ENCODE peak calls at places on chromosomes 16 and 17, in four cellular contexts. S is SK-N-SH, I is HCT116, E is GM23248. A is an unnamed sample.

GRCh38 chr16:30698816-30699614 is at the start of gene SRCAP:
- DNase-seq in S (peak; percentile 97), I (peak; percentile 64), E (peak; percentile 89), A (peak; percentile 83)

GRCh38 chr17:34171245-34171818 is 83.8 kb upstream of the CCL2 start:
- DNase-seq in E (peak; percentile 65), S (peak; percentile 62), I (peak; percentile 12), A (peak; percentile 73)

GRCh38 chr17:57861737-57862409 is 12.0 kb upstream of the MRPS23 start:
- DNase-seq in E (peak; percentile 68), S (peak; percentile 88), I (no peak), A (no peak)

GRCh38 chr17:46020023-46020735 is 21.1 kb downstream of the STH start:
- DNase-seq in E (no peak), I (no peak), S (no peak), A (no peak)

GRCh38 chr17:79788989-79789942 is 7.6 kb downstream of the CBX8 start:
- DNase-seq in S (no peak), E (no peak), I (no peak), A (no peak)

GRCh38 chr17:40097931-40098845 is 2.2 kb downstream of the NR1D1 start:
- DNase-seq in I (no peak), E (peak; percentile 90), S (no peak), A (peak; percentile 38)

GRCh38 chr16:50818380-50818779 is 76.5 kb downstream of the CYLD start:
- DNase-seq in E (no peak), I (no peak), S (no peak), A (no peak)

GRCh38 chr17:82436601-82437324 is 13.8 kb downstream of the CYBC1 start:
- DNase-seq in I (no peak), E (no peak), S (peak; percentile 41), A (no peak)

GRCh38 chr16:15735610-15736009 is 85.6 kb downstream of the NDE1 start:
- DNase-seq in S (no peak), E (no peak), I (no peak), A (no peak)

GRCh38 chr16:85970712-85971220 is 71.8 kb downstream of the IRF8 start:
- DNase-seq in S (no peak), I (no peak), E (no peak), A (no peak)

GRCh38 chr16:878071-878784 is 77.7 kb upstream of the GNG13 start:
- DNase-seq in E (no peak), I (peak; percentile 44), S (peak; percentile 80), A (peak; percentile 33)

GRCh38 chr17:81870155-81870977 is 771 bp downstream of the ARHGDIA start:
- DNase-seq in S (peak; percentile 74), E (peak; percentile 82), I (no peak), A (peak; percentile 47)

GRCh38 chr17:10177921-10178788 is 20.3 kb downstream of the GAS7 start:
- DNase-seq in E (peak; percentile 96), I (no peak), S (no peak), A (no peak)
- H3K9me2 ChIP-seq in E (no peaks in the 10 kb centered on the region), I (no peaks in the 10 kb centered on the region), S (no peaks in the 10 kb centered on the region), A (no peaks in the 10 kb centered on the region)

DNA sequence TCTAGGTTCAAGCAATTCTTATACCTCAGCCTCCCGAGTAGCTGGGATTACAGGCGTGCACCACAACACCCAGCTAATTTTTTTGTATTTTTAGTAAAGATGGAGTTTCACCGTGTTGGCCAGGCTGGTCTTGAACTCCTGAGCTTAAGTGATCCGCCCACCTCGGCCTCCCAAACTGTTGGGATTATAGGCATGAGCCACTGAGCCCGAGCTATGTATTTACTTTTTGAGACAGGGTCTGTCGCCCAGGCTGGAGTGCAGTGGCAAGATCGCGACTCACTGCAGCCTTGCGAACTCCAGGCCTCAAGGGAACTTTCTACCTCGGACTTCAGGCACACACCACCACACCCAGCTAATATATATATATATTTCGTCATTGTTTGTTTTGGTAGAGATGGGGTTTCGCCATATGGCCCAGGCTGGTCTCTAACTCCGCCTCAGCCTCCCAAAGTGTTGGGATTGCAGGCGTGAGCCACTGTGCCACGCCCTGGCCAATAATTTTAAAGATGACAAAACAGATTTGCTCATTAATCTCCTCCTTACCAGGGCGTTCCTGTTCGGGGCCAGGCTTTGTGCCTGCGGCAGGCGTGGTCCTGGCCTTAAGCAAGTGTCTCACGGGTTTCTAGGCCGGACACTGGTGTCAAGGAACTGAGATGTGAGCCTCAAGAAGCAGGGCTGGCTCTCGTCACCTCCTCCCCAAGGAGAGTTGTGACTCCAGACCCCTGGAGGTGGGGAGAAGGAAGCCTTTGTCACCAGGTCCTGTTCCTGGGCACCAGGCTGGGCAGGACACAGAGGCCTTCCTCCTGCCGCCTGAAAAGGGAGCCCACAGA is 4.3 kb upstream of the NPW start:
- DNase-seq in S (no peak), I (peak; percentile 68), E (no peak), A (peak; percentile 3)
- H3K9ac ChIP-seq in S (no peak overlapping the region), I (peak overlapping the region; percentile 53), E (no peak overlapping the region), A (no peak overlapping the region)

DNA sequence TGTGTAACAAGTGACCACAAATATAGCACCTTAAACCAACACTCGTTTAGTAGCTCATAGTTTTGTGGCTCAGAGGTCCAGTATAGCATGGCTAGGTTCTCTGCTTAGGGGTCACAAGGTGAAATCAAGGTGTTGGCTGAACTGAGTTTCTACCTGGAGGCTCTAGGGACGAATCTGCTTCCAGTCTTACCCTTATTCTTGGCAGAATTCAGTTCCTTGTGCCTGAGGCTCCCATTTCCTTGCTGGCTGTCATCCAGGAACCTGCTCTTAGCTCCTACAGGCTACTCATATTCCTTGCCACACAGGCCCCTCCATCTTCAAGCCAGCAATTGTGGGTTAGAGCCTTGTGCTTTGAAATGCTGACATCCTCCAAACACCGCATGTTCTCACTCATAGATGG is 212.3 kb upstream of the CDH13 start:
- DNase-seq in S (no peak), E (no peak), I (no peak), A (no peak)
- H3K27ac ChIP-seq in S (no peak overlapping the region), E (no peak overlapping the region), I (no peak overlapping the region), A (no peak overlapping the region)

DNA sequence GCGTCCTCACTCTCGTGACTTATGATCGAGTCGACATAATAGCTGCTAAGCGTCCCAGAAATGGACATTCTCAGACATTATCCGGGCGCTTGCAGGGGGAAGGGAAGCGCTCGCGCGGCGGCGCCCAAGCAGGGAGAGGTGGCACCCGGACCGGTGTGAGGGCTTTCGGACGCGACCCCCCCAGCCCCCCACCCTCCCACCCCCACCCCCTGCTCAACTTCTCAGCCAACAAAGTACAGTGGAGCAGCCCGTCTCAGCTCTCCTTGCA is at the start of gene HOXB9:
- DNase-seq in S (no peak), I (no peak), E (no peak), A (no peak)
- H3K9me2 ChIP-seq in S (no peaks in the 10 kb centered on the region), I (no peaks in the 10 kb centered on the region), E (no peaks in the 10 kb centered on the region), A (no peaks in the 10 kb centered on the region)

DNA sequence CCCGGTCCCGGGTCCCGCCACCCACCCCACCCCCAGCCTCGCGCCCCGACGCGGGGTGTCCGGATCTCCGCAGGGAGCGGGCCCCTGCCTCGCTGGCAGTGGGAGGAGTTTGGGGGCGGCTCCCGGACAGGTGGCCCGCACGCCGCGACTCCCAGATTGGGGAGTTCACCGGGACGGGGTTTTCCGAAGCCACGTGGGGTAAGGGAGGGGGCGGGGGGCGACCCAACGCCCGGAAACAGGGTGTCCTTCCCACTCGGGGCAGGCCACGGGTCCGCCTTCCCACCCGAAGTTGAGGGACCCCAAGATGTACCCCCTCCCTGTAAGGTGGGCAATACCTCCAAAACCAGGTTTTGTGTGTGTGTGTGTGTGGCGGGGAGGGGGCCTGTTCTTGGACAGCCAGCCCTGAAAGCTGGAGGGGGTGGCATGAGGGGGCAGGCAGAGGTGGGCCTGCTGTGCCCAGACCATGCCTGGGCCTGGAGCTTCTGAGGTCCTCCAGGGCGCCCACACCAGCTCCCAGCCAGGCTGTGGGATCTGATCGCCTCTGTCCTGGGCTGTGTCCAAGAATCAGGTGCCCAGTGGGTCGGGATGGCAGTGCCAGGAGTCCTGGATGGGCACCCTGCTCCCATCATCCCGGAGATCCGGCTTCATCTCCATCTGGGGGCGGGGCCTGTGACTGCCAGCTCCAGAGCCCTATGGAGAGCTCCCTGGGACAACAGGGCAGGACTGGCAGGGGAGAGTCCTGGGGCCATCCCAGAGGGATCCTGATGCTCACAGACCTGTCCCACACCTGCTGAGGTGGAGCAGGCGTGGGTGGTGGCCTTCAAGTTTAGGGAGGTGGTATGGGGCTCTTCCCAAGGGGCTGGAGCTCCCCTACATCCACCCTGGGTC is 769 bp downstream of the SYNGR2 start:
- DNase-seq in E (peak; percentile 66), S (peak; percentile 92), I (peak; percentile 64), A (peak; percentile 63)
- H3K9ac ChIP-seq in E (peak overlapping the region; percentile 22), S (peak overlapping the region; percentile 68), I (peak overlapping the region; percentile 80), A (peak overlapping the region; percentile 93)

DNA sequence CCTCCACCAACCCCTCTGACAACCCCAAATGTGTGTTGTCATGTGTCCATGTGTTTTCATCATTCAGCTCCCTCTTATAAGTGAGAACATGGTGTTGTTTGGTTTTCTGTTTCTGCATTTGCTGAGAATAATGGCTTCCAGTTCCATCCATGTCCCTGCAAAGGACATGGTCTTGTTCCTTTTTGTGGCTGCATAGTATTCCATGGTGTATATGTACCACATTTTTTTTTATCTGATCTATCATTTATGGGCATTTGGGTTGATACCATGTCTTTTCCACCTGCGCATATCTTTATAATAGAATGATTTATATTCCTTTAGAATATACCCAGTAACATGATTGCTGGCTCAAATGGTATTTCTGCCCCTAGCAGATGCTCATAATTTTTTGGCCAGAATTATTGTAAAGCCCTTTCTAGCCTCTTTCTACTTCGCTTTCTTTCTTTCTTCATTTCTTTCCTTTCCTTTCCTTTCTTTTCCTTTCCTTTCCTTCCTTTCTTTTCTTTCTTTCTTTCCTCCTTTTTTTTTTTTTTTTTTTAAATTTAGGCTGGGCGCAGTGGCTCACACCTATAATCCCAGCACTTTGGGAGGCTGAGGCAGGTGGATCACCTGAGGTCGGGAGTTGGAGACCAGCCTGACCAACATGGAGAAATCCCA is 12.7 kb downstream of the REXO5 start:
- DNase-seq in I (no peak), S (no peak), E (no peak), A (no peak)
- H3K27ac ChIP-seq in I (no peak overlapping the region), S (no peak overlapping the region), E (no peak overlapping the region), A (no peak overlapping the region)

GRCh38 chr17:68125471-68125870 is 89.9 kb downstream of the KPNA2 start:
- DNase-seq in I (no peak), S (no peak), E (no peak), A (no peak)
- H3K9me2 ChIP-seq in I (no peaks in the 10 kb centered on the region), S (no peaks in the 10 kb centered on the region), E (no peaks in the 10 kb centered on the region), A (no peaks in the 10 kb centered on the region)

DNA sequence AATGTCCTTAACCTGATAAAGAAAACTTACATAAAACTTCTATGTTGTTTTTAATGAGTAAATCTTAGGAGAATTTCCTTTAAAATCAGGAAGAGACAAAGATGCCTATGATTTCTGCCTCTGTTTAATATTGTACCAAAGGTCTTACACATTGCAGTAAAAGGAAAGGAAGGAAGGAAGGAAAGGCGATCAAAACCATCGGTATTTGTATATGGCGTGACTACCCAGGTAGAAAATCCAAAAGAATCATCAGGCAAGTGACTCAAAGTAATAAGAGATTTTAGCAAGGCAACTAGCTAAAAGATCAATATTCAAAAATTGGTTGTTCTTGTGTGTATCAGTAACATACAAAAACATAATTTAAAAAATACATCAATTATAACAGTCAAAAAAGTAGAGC is 3.5 kb downstream of the ICAM2 start:
- DNase-seq in S (no peak), E (no peak), I (no peak), A (no peak)
- H3K9ac ChIP-seq in S (no peak overlapping the region), E (no peak overlapping the region), I (no peak overlapping the region), A (no peak overlapping the region)

GRCh38 chr17:386145-386876 is 33.7 kb upstream of the RPH3AL start:
- DNase-seq in S (peak; percentile 97), E (peak; percentile 76), I (peak; percentile 6), A (peak; percentile 49)
- H3K27ac ChIP-seq in S (no peak overlapping the region), E (no peak overlapping the region), I (peak overlapping the region; percentile 50), A (no peak overlapping the region)

A was measured in MM.1S.